ENCODE peak calls at places on chromosome 1, in four cellular contexts. One of them, this sample, is unnamed.

GRCh38 chr1:186236921-186237320 is 138.1 kb downstream of the TPR start:
- DNase-seq in kidney epithelial cell: peak
- DNase-seq in caudate nucleus: no peak
- DNase-seq in WTC11: no peak
- DNase-seq in this sample: no peak

GRCh38 chr1:211643324-211644212 is 31.9 kb downstream of the NEK2 start:
- DNase-seq in WTC11: no peak
- DNase-seq in kidney epithelial cell: no peak
- DNase-seq in caudate nucleus: peak
- DNase-seq in this sample: no peak

GRCh38 chr1:236051107-236051885 is 13.6 kb downstream of the NID1 start:
- DNase-seq in WTC11: peak
- DNase-seq in kidney epithelial cell: no peak
- DNase-seq in caudate nucleus: no peak
- DNase-seq in this sample: no peak

GRCh38 chr1:2314803-2315710 is 76.3 kb downstream of the MORN1 start:
- DNase-seq in kidney epithelial cell: no peak
- DNase-seq in WTC11: peak
- DNase-seq in caudate nucleus: peak
- DNase-seq in this sample: no peak

GRCh38 chr1:67908260-67908936 is 75.1 kb upstream of the GNG12 start:
- DNase-seq in WTC11: no peak
- DNase-seq in caudate nucleus: no peak
- DNase-seq in kidney epithelial cell: no peak
- DNase-seq in this sample: no peak

GRCh38 chr1:68969430-68969829 is 472.5 kb upstream of the DEPDC1 start:
- DNase-seq in caudate nucleus: no peak
- DNase-seq in WTC11: no peak
- DNase-seq in kidney epithelial cell: peak
- DNase-seq in this sample: no peak

GRCh38 chr1:155974208-155975165 is 3.9 kb downstream of the ARHGEF2 start:
- DNase-seq in WTC11: no peak
- DNase-seq in caudate nucleus: peak
- DNase-seq in kidney epithelial cell: no peak
- DNase-seq in this sample: no peak

GRCh38 chr1:212433577-212434462 is 1.1 kb downstream of the NENF start:
- DNase-seq in caudate nucleus: peak
- DNase-seq in WTC11: no peak
- DNase-seq in kidney epithelial cell: no peak
- DNase-seq in this sample: no peak

GRCh38 chr1:1287288-1288110 is 7.3 kb downstream of the SCNN1D start:
- DNase-seq in kidney epithelial cell: no peak
- DNase-seq in WTC11: peak
- DNase-seq in caudate nucleus: no peak
- DNase-seq in this sample: peak

GRCh38 chr1:23019851-23020625 is 770 bp downstream of the KDM1A start:
- DNase-seq in kidney epithelial cell: no peak
- DNase-seq in WTC11: peak
- DNase-seq in caudate nucleus: no peak
- DNase-seq in this sample: peak

GRCh38 chr1:117044217-117044616 is 15.9 kb upstream of the TTF2 start:
- DNase-seq in caudate nucleus: no peak
- DNase-seq in WTC11: no peak
- DNase-seq in kidney epithelial cell: no peak
- DNase-seq in this sample: no peak

GRCh38 chr1:245677446-245678240 is 522.9 kb downstream of the KIF26B start:
- DNase-seq in caudate nucleus: no peak
- DNase-seq in kidney epithelial cell: no peak
- DNase-seq in WTC11: no peak
- DNase-seq in this sample: no peak

GRCh38 chr1:8736927-8737326 is 80.5 kb downstream of the RERE start:
- DNase-seq in WTC11: no peak
- DNase-seq in caudate nucleus: no peak
- DNase-seq in kidney epithelial cell: no peak
- DNase-seq in this sample: no peak

GRCh38 chr1:77545970-77546369 is 136.5 kb downstream of the ZZZ3 start:
- DNase-seq in kidney epithelial cell: no peak
- DNase-seq in caudate nucleus: no peak
- DNase-seq in WTC11: no peak
- DNase-seq in this sample: no peak

GRCh38 chr1:236141447-236142357 is 637 bp upstream of the GPR137B start:
- DNase-seq in caudate nucleus: peak
- DNase-seq in kidney epithelial cell: no peak
- DNase-seq in WTC11: peak
- DNase-seq in this sample: peak